ENCODE peak calls at places on chromosomes 3 and 15, in six cellular contexts. Z is HCEC 1CT, L is retina, K is ELR, X is HCT116, M is LoVo. U is an unnamed sample.

GRCh38 chr3:48502728-48503168 is 1.2 kb downstream of the SHISA5 start:
- DNase-seq in Z (no peak), K (no peak), M (no peak), X (no peak), L (peak; percentile 20), U (no peak)

GRCh38 chr15:26242565-26242964 is 379.4 kb upstream of the ATP10A start:
- DNase-seq in K (no peak), X (no peak), M (no peak), Z (no peak), L (no peak), U (no peak)

GRCh38 chr15:57476533-57476975 is 100.2 kb downstream of the CGNL1 start:
- DNase-seq in K (peak; percentile 60), X (no peak), Z (peak; percentile 3), M (no peak), L (no peak), U (no peak)

GRCh38 chr3:16795601-16796000 is 89.2 kb upstream of the PLCL2 start:
- DNase-seq in Z (no peak), L (no peak), K (no peak), X (no peak), M (no peak), U (no peak)

GRCh38 chr3:155970406-155970805 is 100.0 kb downstream of the GMPS start:
- DNase-seq in K (no peak), X (no peak), M (no peak), Z (no peak), L (no peak), U (no peak)

GRCh38 chr3:186882881-186883685 is 40.6 kb downstream of the ADIPOQ start:
- DNase-seq in Z (peak; percentile 90), M (peak; percentile 26), K (peak; percentile 95), X (peak; percentile 48), L (no peak), U (peak; percentile 70)

GRCh38 chr3:113795693-113796092 is 42.9 kb upstream of the GRAMD1C start:
- DNase-seq in K (no peak), M (no peak), Z (no peak), X (no peak), L (no peak), U (no peak)

GRCh38 chr15:85869124-85869523 is 74.4 kb upstream of the KLHL25 start:
- DNase-seq in K (no peak), L (no peak), Z (no peak), X (no peak), M (no peak), U (no peak)

GRCh38 chr15:52337961-52338535 is 42.4 kb upstream of the MYO5C start:
- DNase-seq in K (no peak), L (no peak), X (no peak), Z (no peak), M (no peak), U (no peak)

GRCh38 chr3:8768364-8769087 is 887 bp downstream of the OXTR start:
- DNase-seq in M (no peak), Z (peak; percentile 7), X (no peak), L (peak; percentile 58), K (peak; percentile 52), U (no peak)

GRCh38 chr3:80187981-80188380 is 420.2 kb upstream of the ROBO1 start:
- DNase-seq in X (no peak), M (no peak), L (no peak), K (no peak), Z (no peak), U (no peak)

GRCh38 chr15:73756947-73757513 is 3.9 kb upstream of the INSYN1 start:
- DNase-seq in Z (no peak), L (no peak), M (no peak), X (no peak), K (no peak), U (no peak)

GRCh38 chr3:49906004-49906860 is 2.6 kb upstream of the MST1R start:
- DNase-seq in M (peak; percentile 83), L (peak; percentile 59), K (peak; percentile 66), Z (no peak), X (peak; percentile 55), U (peak; percentile 75)

GRCh38 chr3:192819001-192819569 is 91.7 kb upstream of the FGF12 start:
- DNase-seq in Z (peak; percentile 89), X (peak; percentile 59), L (no peak), M (peak; percentile 49), K (peak; percentile 92), U (peak; percentile 52)

GRCh38 chr15:72492733-72493132 is 18.6 kb downstream of the ARIH1 start:
- DNase-seq in X (no peak), L (no peak), Z (peak; percentile 50), M (no peak), K (no peak), U (no peak)

GRCh38 chr15:75149911-75150709 is 51.6 kb upstream of the C15orf39 start:
- DNase-seq in M (peak; percentile 73), L (no peak), X (peak; percentile 22), Z (peak; percentile 74), K (peak; percentile 94), U (peak; percentile 35)

GRCh38 chr15:80274554-80274953 is 22.5 kb upstream of the CTXND1 start:
- DNase-seq in Z (no peak), M (no peak), X (no peak), K (no peak), L (no peak), U (no peak)

GRCh38 chr3:140995881-140996280 is 54.2 kb downstream of the SLC25A36 start:
- DNase-seq in L (no peak), X (no peak), K (no peak), M (no peak), Z (no peak), U (no peak)

GRCh38 chr3:123764642-123765041 is 119.5 kb downstream of the MYLK start:
- DNase-seq in M (no peak), L (no peak), Z (no peak), X (no peak), K (no peak), U (no peak)

GRCh38 chr15:68693071-68693470 is 114.3 kb downstream of the CORO2B start:
- DNase-seq in X (no peak), Z (peak; percentile 18), K (peak; percentile 21), M (no peak), L (no peak), U (no peak)

GRCh38 chr3:128239304-128239703 is 86.0 kb downstream of the EEFSEC start:
- DNase-seq in X (no peak), L (no peak), K (no peak), M (no peak), Z (no peak), U (no peak)

GRCh38 chr3:171604370-171604769 is 144.2 kb upstream of the TNIK start:
- DNase-seq in M (no peak), K (no peak), Z (no peak), X (no peak), L (no peak), U (no peak)

GRCh38 chr3:143166376-143166775 is 46.8 kb downstream of the CHST2 start:
- DNase-seq in X (no peak), Z (peak; percentile 28), L (no peak), M (no peak), K (peak; percentile 53), U (no peak)

U was measured in activated T-cell treated with anti-CD3 and anti-CD28 coated beads, Interleukin-2, amount 50 U/mL, for 48 hours.